ENCODE peak calls at places on chromosome 19, in five cellular contexts. One of them, this sample, is unnamed.

GRCh38 chr19:4577020-4577782 is 17.7 kb upstream of the SEMA6B start:
- DNase-seq in lung microvascular endothelial cell: no peak
- DNase-seq in anterior cingulate cortex: no peak
- DNase-seq in activated T-helper 9 cell treated with anti-CD3 and anti-CD28 coated beads, Interleukin-2, amount 50 U/mL, for 16 hours: no peak
- DNase-seq in fibroblast of gingiva: no peak
- DNase-seq in this sample: no peak

GRCh38 chr19:679418-680286 is 3.5 kb downstream of the FSTL3 start:
- DNase-seq in lung microvascular endothelial cell: peak
- DNase-seq in anterior cingulate cortex: peak
- DNase-seq in activated T-helper 9 cell treated with anti-CD3 and anti-CD28 coated beads, Interleukin-2, amount 50 U/mL, for 16 hours: no peak
- DNase-seq in fibroblast of gingiva: peak
- DNase-seq in this sample: no peak

GRCh38 chr19:51458051-51458645 is at the start of gene SIGLEC8:
- DNase-seq in lung microvascular endothelial cell: no peak
- DNase-seq in anterior cingulate cortex: no peak
- DNase-seq in activated T-helper 9 cell treated with anti-CD3 and anti-CD28 coated beads, Interleukin-2, amount 50 U/mL, for 16 hours: no peak
- DNase-seq in fibroblast of gingiva: no peak
- DNase-seq in this sample: no peak

GRCh38 chr19:5172859-5173577 is 167.6 kb downstream of the PTPRS start:
- DNase-seq in lung microvascular endothelial cell: peak
- DNase-seq in anterior cingulate cortex: no peak
- DNase-seq in activated T-helper 9 cell treated with anti-CD3 and anti-CD28 coated beads, Interleukin-2, amount 50 U/mL, for 16 hours: no peak
- DNase-seq in fibroblast of gingiva: peak
- DNase-seq in this sample: no peak

GRCh38 chr19:35206855-35207254 is 21.7 kb downstream of the FAM187B start:
- DNase-seq in lung microvascular endothelial cell: no peak
- DNase-seq in anterior cingulate cortex: no peak
- DNase-seq in activated T-helper 9 cell treated with anti-CD3 and anti-CD28 coated beads, Interleukin-2, amount 50 U/mL, for 16 hours: no peak
- DNase-seq in fibroblast of gingiva: no peak
- DNase-seq in this sample: no peak

GRCh38 chr19:24003537-24003936 is 83.5 kb upstream of the ZNF254 start:
- DNase-seq in lung microvascular endothelial cell: no peak
- DNase-seq in anterior cingulate cortex: no peak
- DNase-seq in activated T-helper 9 cell treated with anti-CD3 and anti-CD28 coated beads, Interleukin-2, amount 50 U/mL, for 16 hours: no peak
- DNase-seq in fibroblast of gingiva: no peak
- DNase-seq in this sample: no peak

GRCh38 chr19:45865269-45865948 is 1.3 kb downstream of the FOXA3 start:
- DNase-seq in lung microvascular endothelial cell: no peak
- DNase-seq in anterior cingulate cortex: no peak
- DNase-seq in activated T-helper 9 cell treated with anti-CD3 and anti-CD28 coated beads, Interleukin-2, amount 50 U/mL, for 16 hours: no peak
- DNase-seq in fibroblast of gingiva: no peak
- DNase-seq in this sample: no peak

GRCh38 chr19:29375429-29376093 is 150.2 kb upstream of the VSTM2B start:
- DNase-seq in lung microvascular endothelial cell: no peak
- DNase-seq in anterior cingulate cortex: no peak
- DNase-seq in activated T-helper 9 cell treated with anti-CD3 and anti-CD28 coated beads, Interleukin-2, amount 50 U/mL, for 16 hours: no peak
- DNase-seq in fibroblast of gingiva: no peak
- DNase-seq in this sample: peak

GRCh38 chr19:14440049-14440448 is 6.9 kb downstream of the PKN1 start:
- DNase-seq in lung microvascular endothelial cell: peak
- DNase-seq in anterior cingulate cortex: peak
- DNase-seq in activated T-helper 9 cell treated with anti-CD3 and anti-CD28 coated beads, Interleukin-2, amount 50 U/mL, for 16 hours: peak
- DNase-seq in fibroblast of gingiva: no peak
- DNase-seq in this sample: peak

GRCh38 chr19:19460761-19461265 is 54.5 kb downstream of the TSSK6 start:
- DNase-seq in lung microvascular endothelial cell: peak
- DNase-seq in anterior cingulate cortex: no peak
- DNase-seq in activated T-helper 9 cell treated with anti-CD3 and anti-CD28 coated beads, Interleukin-2, amount 50 U/mL, for 16 hours: peak
- DNase-seq in fibroblast of gingiva: peak
- DNase-seq in this sample: no peak

GRCh38 chr19:45733160-45733810 is at the start of gene MEIOSIN:
- DNase-seq in lung microvascular endothelial cell: no peak
- DNase-seq in anterior cingulate cortex: no peak
- DNase-seq in activated T-helper 9 cell treated with anti-CD3 and anti-CD28 coated beads, Interleukin-2, amount 50 U/mL, for 16 hours: no peak
- DNase-seq in fibroblast of gingiva: no peak
- DNase-seq in this sample: no peak

GRCh38 chr19:39428309-39429112 is 7.2 kb downstream of the RPS16 start:
- DNase-seq in lung microvascular endothelial cell: peak
- DNase-seq in anterior cingulate cortex: no peak
- DNase-seq in activated T-helper 9 cell treated with anti-CD3 and anti-CD28 coated beads, Interleukin-2, amount 50 U/mL, for 16 hours: no peak
- DNase-seq in fibroblast of gingiva: peak
- DNase-seq in this sample: no peak

GRCh38 chr19:5480427-5480836 is 25.2 kb downstream of the ZNRF4 start:
- DNase-seq in lung microvascular endothelial cell: peak
- DNase-seq in anterior cingulate cortex: no peak
- DNase-seq in activated T-helper 9 cell treated with anti-CD3 and anti-CD28 coated beads, Interleukin-2, amount 50 U/mL, for 16 hours: no peak
- DNase-seq in fibroblast of gingiva: no peak
- DNase-seq in this sample: peak

GRCh38 chr19:5147971-5148793 is 179.3 kb downstream of the KDM4B start:
- DNase-seq in lung microvascular endothelial cell: no peak
- DNase-seq in anterior cingulate cortex: peak
- DNase-seq in activated T-helper 9 cell treated with anti-CD3 and anti-CD28 coated beads, Interleukin-2, amount 50 U/mL, for 16 hours: no peak
- DNase-seq in fibroblast of gingiva: peak
- DNase-seq in this sample: no peak

GRCh38 chr19:51689751-51690358 is 3.3 kb upstream of the SPACA6 start:
- DNase-seq in lung microvascular endothelial cell: peak
- DNase-seq in anterior cingulate cortex: peak
- DNase-seq in activated T-helper 9 cell treated with anti-CD3 and anti-CD28 coated beads, Interleukin-2, amount 50 U/mL, for 16 hours: no peak
- DNase-seq in fibroblast of gingiva: no peak
- DNase-seq in this sample: no peak

GRCh38 chr19:11361037-11361770 is 6.0 kb downstream of the PLPPR2 start:
- DNase-seq in lung microvascular endothelial cell: peak
- DNase-seq in anterior cingulate cortex: no peak
- DNase-seq in activated T-helper 9 cell treated with anti-CD3 and anti-CD28 coated beads, Interleukin-2, amount 50 U/mL, for 16 hours: no peak
- DNase-seq in fibroblast of gingiva: no peak
- DNase-seq in this sample: no peak

GRCh38 chr19:27966390-27966816 is 1246.5 kb downstream of the UQCRFS1 start:
- DNase-seq in lung microvascular endothelial cell: peak
- DNase-seq in anterior cingulate cortex: no peak
- DNase-seq in activated T-helper 9 cell treated with anti-CD3 and anti-CD28 coated beads, Interleukin-2, amount 50 U/mL, for 16 hours: no peak
- DNase-seq in fibroblast of gingiva: no peak
- DNase-seq in this sample: no peak

GRCh38 chr19:8611890-8612806 is 1.6 kb upstream of the ADAMTS10 start:
- DNase-seq in lung microvascular endothelial cell: peak
- DNase-seq in anterior cingulate cortex: no peak
- DNase-seq in activated T-helper 9 cell treated with anti-CD3 and anti-CD28 coated beads, Interleukin-2, amount 50 U/mL, for 16 hours: no peak
- DNase-seq in fibroblast of gingiva: no peak
- DNase-seq in this sample: no peak

GRCh38 chr19:38252935-38253691 is 3.1 kb downstream of the PPP1R14A start:
- DNase-seq in lung microvascular endothelial cell: no peak
- DNase-seq in anterior cingulate cortex: peak
- DNase-seq in activated T-helper 9 cell treated with anti-CD3 and anti-CD28 coated beads, Interleukin-2, amount 50 U/mL, for 16 hours: no peak
- DNase-seq in fibroblast of gingiva: no peak
- DNase-seq in this sample: no peak

GRCh38 chr19:45125975-45126493 is 33.1 kb downstream of the PPP1R37 start:
- DNase-seq in lung microvascular endothelial cell: peak
- DNase-seq in anterior cingulate cortex: no peak
- DNase-seq in activated T-helper 9 cell treated with anti-CD3 and anti-CD28 coated beads, Interleukin-2, amount 50 U/mL, for 16 hours: peak
- DNase-seq in fibroblast of gingiva: peak
- DNase-seq in this sample: peak

GRCh38 chr19:39405930-39406655 is 554 bp upstream of the ZFP36 start:
- DNase-seq in lung microvascular endothelial cell: no peak
- DNase-seq in anterior cingulate cortex: no peak
- DNase-seq in activated T-helper 9 cell treated with anti-CD3 and anti-CD28 coated beads, Interleukin-2, amount 50 U/mL, for 16 hours: peak
- DNase-seq in fibroblast of gingiva: no peak
- DNase-seq in this sample: no peak

GRCh38 chr19:46925548-46925950 is 64.8 kb downstream of the ARHGAP35 start:
- DNase-seq in lung microvascular endothelial cell: no peak
- DNase-seq in anterior cingulate cortex: no peak
- DNase-seq in activated T-helper 9 cell treated with anti-CD3 and anti-CD28 coated beads, Interleukin-2, amount 50 U/mL, for 16 hours: no peak
- DNase-seq in fibroblast of gingiva: no peak
- DNase-seq in this sample: no peak

GRCh38 chr19:18298601-18299000 is 17.2 kb upstream of the JUND start:
- DNase-seq in lung microvascular endothelial cell: no peak
- DNase-seq in anterior cingulate cortex: no peak
- DNase-seq in activated T-helper 9 cell treated with anti-CD3 and anti-CD28 coated beads, Interleukin-2, amount 50 U/mL, for 16 hours: no peak
- DNase-seq in fibroblast of gingiva: no peak
- DNase-seq in this sample: no peak

GRCh38 chr19:10587839-10588150 is 683 bp upstream of the AP1M2 start:
- DNase-seq in lung microvascular endothelial cell: no peak
- DNase-seq in anterior cingulate cortex: no peak
- DNase-seq in activated T-helper 9 cell treated with anti-CD3 and anti-CD28 coated beads, Interleukin-2, amount 50 U/mL, for 16 hours: no peak
- DNase-seq in fibroblast of gingiva: no peak
- DNase-seq in this sample: no peak

GRCh38 chr19:17555929-17556813 is 722 bp downstream of the COLGALT1 start:
- DNase-seq in lung microvascular endothelial cell: peak
- DNase-seq in anterior cingulate cortex: peak
- DNase-seq in activated T-helper 9 cell treated with anti-CD3 and anti-CD28 coated beads, Interleukin-2, amount 50 U/mL, for 16 hours: peak
- DNase-seq in fibroblast of gingiva: peak
- DNase-seq in this sample: peak

GRCh38 chr19:38173324-38174041 is 50.5 kb downstream of the DPF1 start:
- DNase-seq in lung microvascular endothelial cell: peak
- DNase-seq in anterior cingulate cortex: peak
- DNase-seq in activated T-helper 9 cell treated with anti-CD3 and anti-CD28 coated beads, Interleukin-2, amount 50 U/mL, for 16 hours: no peak
- DNase-seq in fibroblast of gingiva: peak
- DNase-seq in this sample: no peak

GRCh38 chr19:6272411-6272791 is 7.4 kb downstream of the MLLT1 start:
- DNase-seq in lung microvascular endothelial cell: no peak
- DNase-seq in anterior cingulate cortex: no peak
- DNase-seq in activated T-helper 9 cell treated with anti-CD3 and anti-CD28 coated beads, Interleukin-2, amount 50 U/mL, for 16 hours: no peak
- DNase-seq in fibroblast of gingiva: no peak
- DNase-seq in this sample: no peak

GRCh38 chr19:2494084-2494446 is 18.1 kb downstream of the GADD45B start:
- DNase-seq in lung microvascular endothelial cell: no peak
- DNase-seq in anterior cingulate cortex: peak
- DNase-seq in activated T-helper 9 cell treated with anti-CD3 and anti-CD28 coated beads, Interleukin-2, amount 50 U/mL, for 16 hours: no peak
- DNase-seq in fibroblast of gingiva: peak
- DNase-seq in this sample: no peak

GRCh38 chr19:46784262-46785053 is 3.9 kb downstream of the SLC1A5 start:
- DNase-seq in lung microvascular endothelial cell: peak
- DNase-seq in anterior cingulate cortex: no peak
- DNase-seq in activated T-helper 9 cell treated with anti-CD3 and anti-CD28 coated beads, Interleukin-2, amount 50 U/mL, for 16 hours: peak
- DNase-seq in fibroblast of gingiva: peak
- DNase-seq in this sample: peak

GRCh38 chr19:39533003-39533512 is 406 bp upstream of the EID2B start:
- DNase-seq in lung microvascular endothelial cell: no peak
- DNase-seq in anterior cingulate cortex: no peak
- DNase-seq in activated T-helper 9 cell treated with anti-CD3 and anti-CD28 coated beads, Interleukin-2, amount 50 U/mL, for 16 hours: no peak
- DNase-seq in fibroblast of gingiva: no peak
- DNase-seq in this sample: no peak

GRCh38 chr19:38917921-38918491 is 6.0 kb upstream of the CCER2 start:
- DNase-seq in lung microvascular endothelial cell: no peak
- DNase-seq in anterior cingulate cortex: no peak
- DNase-seq in activated T-helper 9 cell treated with anti-CD3 and anti-CD28 coated beads, Interleukin-2, amount 50 U/mL, for 16 hours: no peak
- DNase-seq in fibroblast of gingiva: no peak
- DNase-seq in this sample: no peak

This sample was measured in stimulated activated effector memory CD8-positive, alpha-beta T cell treated with anti-CD3 and anti-CD28 coated beads, Interleukin-12 subunit alpha, Interleukin-12 subunit beta, amount 100 ng/mL, for 72 hours.